ENCODE peak calls at places on chromosomes 6 and 20, in four cellular contexts. M is astrocyte of the spinal cord, A is AG04450, H is choroid plexus epithelial cell. W is an unnamed sample.

GRCh38 chr6:69693749-69694148 is 103.1 kb downstream of the LMBRD1 start:
- DNase-seq in A (no peak), H (peak), M (peak), W (no peak)

GRCh38 chr20:52150440-52151258 is 40.9 kb downstream of the ZFP64 start:
- DNase-seq in A (peak), M (peak), H (peak), W (peak)

GRCh38 chr6:56382416-56382940 is 135.1 kb upstream of the COL21A1 start:
- DNase-seq in M (no peak), A (no peak), H (no peak), W (no peak)

GRCh38 chr20:15699431-15700146 is 873.7 kb downstream of the KIF16B start:
- DNase-seq in A (no peak), H (no peak), M (no peak), W (peak)

GRCh38 chr6:127999032-127999431 is 98.2 kb upstream of the THEMIS start:
- DNase-seq in H (no peak), M (no peak), A (no peak), W (no peak)

GRCh38 chr6:136753624-136754023 is 38.7 kb downstream of the MAP3K5 start:
- DNase-seq in H (no peak), M (no peak), A (no peak), W (peak)

GRCh38 chr6:73631849-73632248 is 21.9 kb downstream of the SLC17A5 start:
- DNase-seq in M (peak), H (peak), A (peak), W (peak)

GRCh38 chr20:57680131-57680716 is 29.6 kb downstream of the PMEPA1 start:
- DNase-seq in A (no peak), M (no peak), H (peak), W (no peak)

GRCh38 chr6:112480551-112480950 is 133.4 kb downstream of the RFPL4B start:
- DNase-seq in M (peak), H (peak), A (no peak), W (peak)

GRCh38 chr6:104558746-104559145 is 301.0 kb downstream of the HACE1 start:
- DNase-seq in H (peak), M (no peak), A (no peak), W (no peak)
- TF ChIP-seq CTCF in H (no peak), M (no peak), A (no peak), W (no peak)

DNA sequence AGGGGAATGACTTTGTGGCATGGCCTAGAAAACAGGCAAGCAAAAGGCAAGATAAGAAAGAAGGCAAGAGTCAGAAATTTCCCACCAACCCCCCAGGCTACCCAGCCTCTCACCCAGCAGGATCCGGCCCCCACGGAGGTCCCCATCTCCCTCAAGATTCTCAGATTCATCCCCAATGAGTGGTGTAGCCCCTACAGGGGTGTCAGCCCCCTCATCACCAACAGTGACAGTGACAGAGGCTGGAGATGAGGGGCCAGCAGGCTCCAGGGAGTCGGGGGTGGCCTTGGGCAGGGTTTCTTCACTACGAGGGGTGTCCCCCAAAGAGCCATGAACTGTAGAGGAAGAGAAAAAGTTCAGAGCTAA is 1.0 kb downstream of the EHMT2 start:
- DNase-seq in H (no peak), A (no peak), M (no peak), W (no peak)
- H3K4me3 ChIP-seq in H (peak), A (peak), M (peak), W (peak)

GRCh38 chr6:42294759-42295158 is 77.1 kb upstream of the MRPS10 start:
- DNase-seq in H (peak), M (peak), A (no peak), W (peak)

GRCh38 chr6:42295688-42296087 is 78.0 kb upstream of the MRPS10 start:
- DNase-seq in M (no peak), A (no peak), H (no peak), W (no peak)

GRCh38 chr6:42292002-42292735 is 74.5 kb upstream of the MRPS10 start:
- DNase-seq in A (no peak), H (peak), M (peak), W (peak)

GRCh38 chr6:42295181-42295580 is 77.5 kb upstream of the MRPS10 start:
- DNase-seq in M (peak), A (no peak), H (no peak), W (no peak)

GRCh38 chr6:42293579-42293978 is 75.9 kb upstream of the MRPS10 start:
- DNase-seq in M (no peak), A (no peak), H (no peak), W (no peak)
- TF ChIP-seq CTCF in M (no peak), A (no peak), H (no peak), W (no peak)

DNA sequence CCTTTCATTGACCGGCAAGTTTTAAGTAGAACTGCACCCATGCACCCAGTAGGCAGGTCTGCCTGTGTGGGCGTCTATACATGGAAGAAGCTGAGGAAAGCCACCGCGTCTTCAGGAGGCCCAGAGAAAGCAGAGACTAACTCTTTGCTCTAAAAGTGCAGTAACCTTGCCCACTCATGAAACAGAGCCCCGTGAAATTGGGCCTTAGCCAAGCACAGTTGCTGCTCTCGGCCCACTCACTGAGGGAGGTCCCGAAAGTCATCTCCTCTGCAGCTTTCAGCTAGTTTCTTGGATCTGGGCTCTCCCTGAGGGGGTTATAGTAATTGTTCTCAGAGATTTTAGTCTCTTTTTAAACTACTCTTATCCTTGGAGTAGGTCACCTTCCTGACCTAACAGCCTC is 74.0 kb upstream of the SYNJ2 start:
- DNase-seq in M (no peak), H (no peak), A (no peak), W (no peak)
- H3K4me3 ChIP-seq in M (no peak), H (no peak), A (no peak), W (no peak)

DNA sequence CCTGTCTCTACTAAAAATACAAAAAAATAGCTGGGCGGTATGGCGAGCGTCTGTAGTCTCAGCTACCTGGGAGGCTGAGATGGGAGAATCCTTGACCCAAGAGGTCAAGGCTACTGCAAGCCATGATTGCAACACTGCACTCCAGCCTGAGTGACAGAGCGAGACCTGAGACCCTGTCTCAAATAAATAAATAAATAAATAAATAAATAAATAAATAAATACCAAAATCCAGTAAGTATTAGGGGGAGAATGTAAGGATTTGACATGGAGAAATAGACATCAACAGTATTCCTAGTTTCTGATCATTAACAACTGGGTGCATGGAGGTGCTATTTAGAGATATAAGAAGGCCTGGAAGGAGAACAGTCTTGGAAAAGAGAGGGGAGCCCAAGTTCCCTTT is 125.7 kb downstream of the MEI4 start:
- DNase-seq in M (no peak), A (no peak), H (no peak), W (no peak)
- TF ChIP-seq CTCF in M (no peak), A (no peak), H (no peak), W (no peak)

DNA sequence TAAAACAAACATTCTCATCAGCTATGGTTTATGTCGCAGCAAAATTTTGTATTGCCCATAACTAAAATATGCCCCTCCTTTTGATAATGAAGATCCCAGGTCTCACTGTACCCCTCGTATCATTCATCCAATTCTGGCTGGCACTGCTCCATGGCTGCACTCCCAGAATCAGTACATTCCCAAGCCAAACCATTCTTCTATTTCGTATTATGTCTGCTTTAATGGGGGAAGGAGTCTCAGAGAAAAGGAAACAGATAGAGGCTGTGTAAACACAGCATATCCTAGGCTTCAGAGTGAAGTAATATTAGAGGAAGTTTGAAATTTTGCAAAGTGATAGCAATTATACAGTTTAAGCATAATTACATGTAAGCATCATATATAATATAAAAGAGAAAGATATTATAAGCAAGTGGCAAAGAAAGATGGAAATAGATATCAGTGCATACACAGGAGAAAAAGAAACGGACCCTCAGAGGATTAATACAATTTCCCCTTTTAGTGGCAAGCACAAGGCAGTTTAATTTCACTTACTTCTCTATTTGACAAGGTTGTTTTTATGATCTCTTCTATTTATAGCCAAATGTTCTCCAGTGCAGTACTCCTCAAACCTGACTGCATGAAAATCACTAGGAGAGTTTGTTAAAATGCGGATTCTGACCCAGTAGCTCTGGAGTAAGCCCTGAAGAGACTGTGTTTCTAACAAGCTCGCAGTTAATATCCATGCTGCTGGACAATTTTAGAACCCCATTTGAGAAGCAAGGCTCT is 56.5 kb upstream of the TENT5A start:
- DNase-seq in H (peak), M (no peak), A (no peak), W (no peak)
- H3K4me3 ChIP-seq in H (no peak), M (no peak), A (no peak), W (no peak)